ENCODE peak calls at places on chromosome 3, in five cellular contexts. One of them, this sample, is unnamed.

GRCh38 chr3:136070334-136070733 is 104.8 kb downstream of the PPP2R3A start:
- DNase-seq in endothelial cell: no peak
- DNase-seq in HFFc6: peak; percentile 84
- DNase-seq in hepatocyte: no peak
- DNase-seq in WTC11: no peak
- DNase-seq in this sample: peak; percentile 66

GRCh38 chr3:100033184-100033583 is 81.1 kb downstream of the FILIP1L start:
- DNase-seq in HFFc6: peak; percentile 24
- DNase-seq in endothelial cell: no peak
- DNase-seq in WTC11: no peak
- DNase-seq in hepatocyte: peak; percentile 53
- DNase-seq in this sample: peak; percentile 73

GRCh38 chr3:62445267-62445666 is 71.9 kb upstream of the FEZF2 start:
- DNase-seq in WTC11: no peak
- DNase-seq in hepatocyte: peak; percentile 5
- DNase-seq in endothelial cell: no peak
- DNase-seq in HFFc6: no peak
- DNase-seq in this sample: no peak

GRCh38 chr3:154616298-154616697 is 186.3 kb upstream of the GPR149 start:
- DNase-seq in WTC11: peak; percentile 49
- DNase-seq in hepatocyte: no peak
- DNase-seq in endothelial cell: peak; percentile 12
- DNase-seq in HFFc6: no peak
- DNase-seq in this sample: no peak

GRCh38 chr3:46878796-46879436 is 1.4 kb downstream of the PTH1R start:
- DNase-seq in endothelial cell: no peak
- DNase-seq in HFFc6: no peak
- DNase-seq in WTC11: no peak
- DNase-seq in hepatocyte: peak; percentile 71
- DNase-seq in this sample: no peak

GRCh38 chr3:16897254-16897926 is 12.6 kb downstream of the PLCL2 start:
- DNase-seq in WTC11: no peak
- DNase-seq in HFFc6: peak; percentile 71
- DNase-seq in endothelial cell: no peak
- DNase-seq in hepatocyte: peak; percentile 28
- DNase-seq in this sample: no peak

GRCh38 chr3:37243811-37244748 is 69.7 kb upstream of the LRRFIP2 start:
- DNase-seq in WTC11: peak; percentile 67
- DNase-seq in hepatocyte: peak; percentile 88
- DNase-seq in endothelial cell: peak; percentile 53
- DNase-seq in HFFc6: peak; percentile 86
- DNase-seq in this sample: no peak

GRCh38 chr3:16723994-16724393 is 118.8 kb upstream of the DAZL start:
- DNase-seq in hepatocyte: peak; percentile 12
- DNase-seq in endothelial cell: peak; percentile 4
- DNase-seq in WTC11: no peak
- DNase-seq in HFFc6: peak; percentile 54
- DNase-seq in this sample: no peak

GRCh38 chr3:51970606-51971300 is 3.1 kb downstream of the ABHD14B start:
- DNase-seq in endothelial cell: no peak
- DNase-seq in HFFc6: no peak
- DNase-seq in WTC11: no peak
- DNase-seq in hepatocyte: no peak
- DNase-seq in this sample: no peak

GRCh38 chr3:12268050-12268449 is 20.8 kb upstream of the PPARG start:
- DNase-seq in WTC11: no peak
- DNase-seq in hepatocyte: no peak
- DNase-seq in endothelial cell: no peak
- DNase-seq in HFFc6: no peak
- DNase-seq in this sample: no peak

DNA sequence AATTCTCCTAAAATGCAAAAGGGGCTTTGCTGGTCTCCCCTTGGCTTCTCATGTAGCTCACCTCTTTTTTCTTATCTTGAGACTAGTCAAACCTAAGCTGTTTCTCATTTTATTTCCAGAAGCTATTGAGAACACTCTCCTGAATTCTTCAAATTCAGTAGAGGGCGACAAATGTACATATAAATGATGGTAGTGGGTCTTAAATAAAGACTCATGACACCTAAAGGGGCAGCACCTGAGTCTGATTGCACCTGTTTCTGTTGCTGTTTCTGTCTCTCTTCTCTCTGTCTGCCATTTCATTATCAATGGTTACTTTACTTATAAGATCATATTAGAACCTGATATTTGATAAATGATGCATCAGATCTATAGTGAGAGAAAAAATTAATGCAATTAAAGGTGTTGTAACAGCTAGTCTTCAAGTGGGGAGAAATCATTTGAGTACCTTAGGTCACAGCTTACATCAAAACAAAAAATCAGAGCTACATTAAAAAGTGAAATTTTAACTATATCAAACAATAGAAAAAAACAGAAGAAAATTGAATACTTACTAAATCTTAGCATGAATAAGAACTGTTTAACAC is 7.0 kb downstream of the ADIPOQ start:
- DNase-seq in WTC11: no peak
- DNase-seq in endothelial cell: no peak
- DNase-seq in HFFc6: no peak
- DNase-seq in hepatocyte: peak; percentile 48
- DNase-seq in this sample: no peak
- TF ChIP-seq CTCF in WTC11: no peak
- TF ChIP-seq CTCF in endothelial cell: peak; percentile 16
- TF ChIP-seq CTCF in HFFc6: peak; percentile 67
- TF ChIP-seq CTCF in hepatocyte: peak; percentile 71
- TF ChIP-seq CTCF in this sample: peak; percentile 51

GRCh38 chr3:131553495-131554247 is 50.9 kb upstream of the MRPL3 start:
- DNase-seq in WTC11: no peak
- DNase-seq in HFFc6: no peak
- DNase-seq in endothelial cell: no peak
- DNase-seq in hepatocyte: no peak
- DNase-seq in this sample: no peak

GRCh38 chr3:131547585-131547984 is 44.8 kb upstream of the MRPL3 start:
- DNase-seq in hepatocyte: no peak
- DNase-seq in HFFc6: no peak
- DNase-seq in WTC11: no peak
- DNase-seq in endothelial cell: no peak
- DNase-seq in this sample: no peak

GRCh38 chr3:131550562-131551188 is 47.9 kb upstream of the MRPL3 start:
- DNase-seq in HFFc6: no peak
- DNase-seq in hepatocyte: no peak
- DNase-seq in endothelial cell: no peak
- DNase-seq in WTC11: no peak
- DNase-seq in this sample: no peak

GRCh38 chr3:131551761-131552160 is 49.0 kb upstream of the MRPL3 start:
- DNase-seq in HFFc6: no peak
- DNase-seq in hepatocyte: no peak
- DNase-seq in endothelial cell: no peak
- DNase-seq in WTC11: no peak
- DNase-seq in this sample: no peak

DNA sequence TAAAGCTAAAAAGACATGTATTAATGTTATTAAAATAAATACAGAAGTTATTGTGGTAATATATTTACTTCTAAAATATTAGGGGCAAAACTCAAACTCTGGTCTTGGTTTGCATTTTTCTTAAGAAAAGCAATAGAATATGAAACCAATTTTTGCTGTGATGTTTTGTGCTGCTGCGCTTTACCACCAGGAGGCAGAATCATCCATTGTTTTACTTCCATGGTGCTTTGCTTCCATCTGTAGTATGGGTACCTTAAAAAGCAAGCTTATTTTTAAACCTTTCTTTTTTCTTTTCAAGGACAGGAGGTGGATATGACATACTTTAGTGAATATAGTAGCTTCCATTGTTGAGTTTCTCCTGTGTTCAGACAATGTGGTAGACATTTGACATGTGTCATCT is 46.6 kb upstream of the MRPL3 start:
- DNase-seq in endothelial cell: peak; percentile 7
- DNase-seq in HFFc6: no peak
- DNase-seq in hepatocyte: no peak
- DNase-seq in WTC11: no peak
- DNase-seq in this sample: no peak
- TF ChIP-seq CTCF in endothelial cell: peak; percentile 69
- TF ChIP-seq CTCF in HFFc6: peak; percentile 75
- TF ChIP-seq CTCF in hepatocyte: peak; percentile 29
- TF ChIP-seq CTCF in WTC11: peak; percentile 45
- TF ChIP-seq CTCF in this sample: peak; percentile 41

DNA sequence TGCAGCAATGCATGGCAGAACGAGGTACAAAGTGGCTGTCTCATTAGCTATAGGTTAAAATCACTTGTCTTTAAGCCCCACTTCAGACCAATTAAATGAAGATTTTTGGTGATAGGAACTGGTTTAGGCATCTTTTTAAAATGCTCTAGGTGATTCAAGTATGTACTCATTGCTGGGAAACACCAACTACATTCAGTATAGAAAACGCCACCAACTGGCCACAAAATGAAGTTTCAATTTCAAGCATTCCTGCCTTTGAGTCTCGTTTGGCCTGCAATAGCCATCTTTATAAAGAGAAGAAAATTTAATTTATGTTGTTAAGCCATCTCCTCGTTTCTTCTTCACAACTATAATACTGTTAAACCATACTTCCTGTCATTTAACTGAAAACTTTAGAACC is 587.9 kb downstream of the GBE1 start:
- DNase-seq in hepatocyte: peak; percentile 8
- DNase-seq in WTC11: peak; percentile 15
- DNase-seq in endothelial cell: peak; percentile 18
- DNase-seq in HFFc6: no peak
- DNase-seq in this sample: no peak
- TF ChIP-seq CTCF in hepatocyte: peak; percentile 27
- TF ChIP-seq CTCF in WTC11: no peak
- TF ChIP-seq CTCF in endothelial cell: peak; percentile 49
- TF ChIP-seq CTCF in HFFc6: peak; percentile 24
- TF ChIP-seq CTCF in this sample: peak; percentile 8

GRCh38 chr3:172666873-172667694 is 43.8 kb downstream of the NCEH1 start:
- DNase-seq in hepatocyte: peak; percentile 93
- DNase-seq in HFFc6: peak; percentile 83
- DNase-seq in WTC11: peak; percentile 83
- DNase-seq in endothelial cell: peak; percentile 87
- DNase-seq in this sample: peak; percentile 70

GRCh38 chr3:172666181-172666872 is 44.5 kb downstream of the NCEH1 start:
- DNase-seq in hepatocyte: no peak
- DNase-seq in WTC11: no peak
- DNase-seq in HFFc6: no peak
- DNase-seq in endothelial cell: no peak
- DNase-seq in this sample: no peak
- TF ChIP-seq CTCF in hepatocyte: no peak
- TF ChIP-seq CTCF in WTC11: no peak
- TF ChIP-seq CTCF in HFFc6: no peak
- TF ChIP-seq CTCF in endothelial cell: no peak
- TF ChIP-seq CTCF in this sample: peak; percentile 38

DNA sequence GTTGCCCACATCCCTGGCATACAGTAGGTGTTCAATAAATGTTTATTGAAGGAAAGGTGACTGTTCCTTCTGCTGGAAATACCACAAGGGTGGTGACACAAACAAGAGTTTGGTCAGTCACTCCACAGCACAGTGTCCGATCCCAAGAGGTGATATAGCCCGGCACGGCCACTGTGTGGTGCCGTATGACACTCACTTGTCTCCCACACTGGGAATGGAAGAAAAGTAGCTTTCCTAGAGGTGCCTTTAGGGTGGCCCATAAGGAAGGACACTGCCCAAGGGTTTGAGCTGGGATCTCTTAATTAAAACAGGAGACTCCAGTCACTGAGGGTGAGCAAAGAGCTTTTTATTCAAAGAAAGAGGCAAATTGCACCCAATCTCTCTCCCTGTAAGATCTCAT is 40.5 kb downstream of the TGM4 start:
- DNase-seq in hepatocyte: peak; percentile 45
- DNase-seq in endothelial cell: peak; percentile 44
- DNase-seq in HFFc6: no peak
- DNase-seq in WTC11: peak; percentile 44
- DNase-seq in this sample: no peak
- TF ChIP-seq CTCF in hepatocyte: no peak
- TF ChIP-seq CTCF in endothelial cell: no peak
- TF ChIP-seq CTCF in HFFc6: peak; percentile 65
- TF ChIP-seq CTCF in WTC11: peak; percentile 24
- TF ChIP-seq CTCF in this sample: peak; percentile 32

GRCh38 chr3:535566-536416 is 339.2 kb downstream of the CHL1 start:
- DNase-seq in endothelial cell: no peak
- DNase-seq in hepatocyte: peak; percentile 39
- DNase-seq in WTC11: no peak
- DNase-seq in HFFc6: no peak
- DNase-seq in this sample: no peak
- TF ChIP-seq CTCF in endothelial cell: no peak
- TF ChIP-seq CTCF in hepatocyte: no peak
- TF ChIP-seq CTCF in WTC11: no peak
- TF ChIP-seq CTCF in HFFc6: no peak
- TF ChIP-seq CTCF in this sample: peak; percentile 33

GRCh38 chr3:132034097-132034485 is 723 bp downstream of the CPNE4 start:
- DNase-seq in WTC11: peak; percentile 21
- DNase-seq in HFFc6: no peak
- DNase-seq in endothelial cell: peak; percentile 5
- DNase-seq in hepatocyte: no peak
- DNase-seq in this sample: no peak

GRCh38 chr3:132032959-132033358 is 1.9 kb downstream of the CPNE4 start:
- DNase-seq in WTC11: no peak
- DNase-seq in endothelial cell: no peak
- DNase-seq in hepatocyte: no peak
- DNase-seq in HFFc6: no peak
- DNase-seq in this sample: no peak

GRCh38 chr3:132033471-132033870 is 1.3 kb downstream of the CPNE4 start:
- DNase-seq in HFFc6: no peak
- DNase-seq in hepatocyte: no peak
- DNase-seq in WTC11: no peak
- DNase-seq in endothelial cell: no peak
- DNase-seq in this sample: no peak

GRCh38 chr3:132038198-132038825 is 3.5 kb upstream of the CPNE4 start:
- DNase-seq in WTC11: no peak
- DNase-seq in endothelial cell: no peak
- DNase-seq in hepatocyte: peak; percentile 48
- DNase-seq in HFFc6: peak; percentile 24
- DNase-seq in this sample: no peak

DNA sequence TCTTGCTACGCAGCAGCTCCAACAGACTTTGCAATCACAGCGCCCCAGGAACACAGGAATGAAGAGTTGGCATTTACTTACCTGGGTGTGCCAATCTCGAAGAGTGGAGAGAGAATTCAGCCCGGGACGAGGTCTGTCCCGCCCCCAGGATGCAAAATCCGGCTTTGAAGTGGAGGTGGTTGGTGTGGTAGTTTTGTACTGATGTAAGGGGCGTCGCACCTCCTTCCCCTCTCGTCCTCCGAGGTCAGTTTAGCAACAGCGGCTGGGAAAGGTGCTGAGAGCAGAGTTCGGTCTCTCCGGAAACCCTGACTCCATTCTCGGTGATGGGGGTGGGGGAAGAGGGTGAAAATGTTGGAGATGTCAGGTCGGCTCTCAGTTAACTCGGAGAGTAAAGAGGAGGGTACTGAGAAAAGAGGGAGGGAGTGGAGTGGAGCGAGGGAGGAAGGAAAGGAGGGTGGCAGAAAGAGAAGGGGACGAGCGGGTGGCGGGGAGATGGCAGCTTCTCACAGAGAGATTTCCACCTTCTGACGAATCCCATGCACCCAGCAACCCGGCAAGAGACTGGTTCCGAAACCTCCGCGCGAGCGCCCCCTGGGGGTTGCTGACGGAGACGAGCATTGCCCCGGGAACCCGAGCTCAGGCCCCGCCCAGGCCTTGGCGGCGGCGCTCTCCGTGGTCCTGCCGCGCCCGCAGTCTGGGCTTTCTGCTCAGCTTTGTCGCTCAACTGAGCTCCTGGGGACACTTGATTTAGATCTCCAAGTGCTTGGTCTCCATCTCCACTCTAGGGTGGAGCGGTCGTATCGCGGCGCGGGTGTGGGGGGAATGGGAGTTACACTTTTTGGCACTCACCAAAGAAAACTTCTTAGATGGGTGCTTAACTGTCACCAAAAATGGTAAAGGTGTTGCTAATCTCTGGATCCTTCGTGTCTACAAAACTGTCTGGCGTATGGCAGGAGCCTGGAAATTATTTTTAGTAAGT is at the start of gene CPNE4:
- DNase-seq in hepatocyte: peak; percentile 93
- DNase-seq in HFFc6: peak; percentile 63
- DNase-seq in endothelial cell: peak; percentile 100
- DNase-seq in WTC11: peak; percentile 97
- DNase-seq in this sample: peak; percentile 21
- TF ChIP-seq CTCF in hepatocyte: peak; percentile 97
- TF ChIP-seq CTCF in HFFc6: peak; percentile 93
- TF ChIP-seq CTCF in endothelial cell: peak; percentile 96
- TF ChIP-seq CTCF in WTC11: peak; percentile 92
- TF ChIP-seq CTCF in this sample: peak; percentile 85